ENCODE peak calls at places on chromosome 7, in seven cellular contexts. One of them, this sample, is unnamed.

GRCh38 chr7:124328774-124329173 is 295.9 kb upstream of the TMEM229A start:
- DNase-seq in activated CD8-positive, alpha-beta memory T cell treated with anti-CD3 and anti-CD28 coated beads, Interleukin-2, amount 50 U/mL, for 48 hours: no peak
- DNase-seq in pons: no peak
- DNase-seq in AG04450: no peak
- DNase-seq in stimulated activated CD8-positive, alpha-beta memory T cell treated with anti-CD3 and anti-CD28 coated beads, Interleukin-4, amount 100 ng/mL, for 24 hours: no peak
- DNase-seq in stimulated activated CD4-positive, alpha-beta T cell treated with anti-CD3 and anti-CD28 coated beads, Interleukin-1b, Interleukin-23, amount 100 ng/mL, for 24 hours: no peak
- DNase-seq in brain pericyte: no peak
- DNase-seq in this sample: no peak

GRCh38 chr7:102875700-102876192 is 37.1 kb upstream of the LRRC17 start:
- DNase-seq in activated CD8-positive, alpha-beta memory T cell treated with anti-CD3 and anti-CD28 coated beads, Interleukin-2, amount 50 U/mL, for 48 hours: peak; percentile 59
- DNase-seq in pons: no peak
- DNase-seq in AG04450: peak; percentile 96
- DNase-seq in stimulated activated CD8-positive, alpha-beta memory T cell treated with anti-CD3 and anti-CD28 coated beads, Interleukin-4, amount 100 ng/mL, for 24 hours: no peak
- DNase-seq in stimulated activated CD4-positive, alpha-beta T cell treated with anti-CD3 and anti-CD28 coated beads, Interleukin-1b, Interleukin-23, amount 100 ng/mL, for 24 hours: no peak
- DNase-seq in brain pericyte: peak; percentile 46
- DNase-seq in this sample: peak; percentile 91

GRCh38 chr7:122027058-122027457 is 117.0 kb downstream of the AASS start:
- DNase-seq in activated CD8-positive, alpha-beta memory T cell treated with anti-CD3 and anti-CD28 coated beads, Interleukin-2, amount 50 U/mL, for 48 hours: no peak
- DNase-seq in pons: no peak
- DNase-seq in AG04450: no peak
- DNase-seq in stimulated activated CD8-positive, alpha-beta memory T cell treated with anti-CD3 and anti-CD28 coated beads, Interleukin-4, amount 100 ng/mL, for 24 hours: no peak
- DNase-seq in stimulated activated CD4-positive, alpha-beta T cell treated with anti-CD3 and anti-CD28 coated beads, Interleukin-1b, Interleukin-23, amount 100 ng/mL, for 24 hours: no peak
- DNase-seq in brain pericyte: no peak
- DNase-seq in this sample: no peak

GRCh38 chr7:19213746-19214145 is 68.5 kb upstream of the FERD3L start:
- DNase-seq in activated CD8-positive, alpha-beta memory T cell treated with anti-CD3 and anti-CD28 coated beads, Interleukin-2, amount 50 U/mL, for 48 hours: no peak
- DNase-seq in pons: no peak
- DNase-seq in AG04450: no peak
- DNase-seq in stimulated activated CD8-positive, alpha-beta memory T cell treated with anti-CD3 and anti-CD28 coated beads, Interleukin-4, amount 100 ng/mL, for 24 hours: no peak
- DNase-seq in stimulated activated CD4-positive, alpha-beta T cell treated with anti-CD3 and anti-CD28 coated beads, Interleukin-1b, Interleukin-23, amount 100 ng/mL, for 24 hours: no peak
- DNase-seq in brain pericyte: no peak
- DNase-seq in this sample: no peak

GRCh38 chr7:27576360-27576944 is 86.2 kb downstream of the HIBADH start:
- DNase-seq in activated CD8-positive, alpha-beta memory T cell treated with anti-CD3 and anti-CD28 coated beads, Interleukin-2, amount 50 U/mL, for 48 hours: no peak
- DNase-seq in pons: peak; percentile 70
- DNase-seq in AG04450: peak; percentile 3
- DNase-seq in stimulated activated CD8-positive, alpha-beta memory T cell treated with anti-CD3 and anti-CD28 coated beads, Interleukin-4, amount 100 ng/mL, for 24 hours: no peak
- DNase-seq in stimulated activated CD4-positive, alpha-beta T cell treated with anti-CD3 and anti-CD28 coated beads, Interleukin-1b, Interleukin-23, amount 100 ng/mL, for 24 hours: no peak
- DNase-seq in brain pericyte: no peak
- DNase-seq in this sample: no peak

GRCh38 chr7:3065724-3066143 is 22.1 kb upstream of the CARD11 start:
- DNase-seq in activated CD8-positive, alpha-beta memory T cell treated with anti-CD3 and anti-CD28 coated beads, Interleukin-2, amount 50 U/mL, for 48 hours: peak; percentile 90
- DNase-seq in pons: no peak
- DNase-seq in AG04450: no peak
- DNase-seq in stimulated activated CD8-positive, alpha-beta memory T cell treated with anti-CD3 and anti-CD28 coated beads, Interleukin-4, amount 100 ng/mL, for 24 hours: no peak
- DNase-seq in stimulated activated CD4-positive, alpha-beta T cell treated with anti-CD3 and anti-CD28 coated beads, Interleukin-1b, Interleukin-23, amount 100 ng/mL, for 24 hours: peak; percentile 35
- DNase-seq in brain pericyte: no peak
- DNase-seq in this sample: no peak

GRCh38 chr7:8211725-8212096 is 50.3 kb downstream of the ICA1 start:
- DNase-seq in activated CD8-positive, alpha-beta memory T cell treated with anti-CD3 and anti-CD28 coated beads, Interleukin-2, amount 50 U/mL, for 48 hours: no peak
- DNase-seq in pons: no peak
- DNase-seq in AG04450: no peak
- DNase-seq in stimulated activated CD8-positive, alpha-beta memory T cell treated with anti-CD3 and anti-CD28 coated beads, Interleukin-4, amount 100 ng/mL, for 24 hours: no peak
- DNase-seq in stimulated activated CD4-positive, alpha-beta T cell treated with anti-CD3 and anti-CD28 coated beads, Interleukin-1b, Interleukin-23, amount 100 ng/mL, for 24 hours: no peak
- DNase-seq in brain pericyte: no peak
- DNase-seq in this sample: no peak

GRCh38 chr7:6278749-6279310 is 6.4 kb upstream of the CYTH3 start:
- DNase-seq in activated CD8-positive, alpha-beta memory T cell treated with anti-CD3 and anti-CD28 coated beads, Interleukin-2, amount 50 U/mL, for 48 hours: no peak
- DNase-seq in pons: no peak
- DNase-seq in AG04450: no peak
- DNase-seq in stimulated activated CD8-positive, alpha-beta memory T cell treated with anti-CD3 and anti-CD28 coated beads, Interleukin-4, amount 100 ng/mL, for 24 hours: no peak
- DNase-seq in stimulated activated CD4-positive, alpha-beta T cell treated with anti-CD3 and anti-CD28 coated beads, Interleukin-1b, Interleukin-23, amount 100 ng/mL, for 24 hours: no peak
- DNase-seq in brain pericyte: no peak
- DNase-seq in this sample: no peak

GRCh38 chr7:72109566-72109965 is 302.6 kb downstream of the CALN1 start:
- DNase-seq in activated CD8-positive, alpha-beta memory T cell treated with anti-CD3 and anti-CD28 coated beads, Interleukin-2, amount 50 U/mL, for 48 hours: no peak
- DNase-seq in pons: no peak
- DNase-seq in AG04450: no peak
- DNase-seq in stimulated activated CD8-positive, alpha-beta memory T cell treated with anti-CD3 and anti-CD28 coated beads, Interleukin-4, amount 100 ng/mL, for 24 hours: no peak
- DNase-seq in stimulated activated CD4-positive, alpha-beta T cell treated with anti-CD3 and anti-CD28 coated beads, Interleukin-1b, Interleukin-23, amount 100 ng/mL, for 24 hours: no peak
- DNase-seq in brain pericyte: no peak
- DNase-seq in this sample: no peak

GRCh38 chr7:55546826-55547225 is 25.5 kb downstream of the VOPP1 start:
- DNase-seq in activated CD8-positive, alpha-beta memory T cell treated with anti-CD3 and anti-CD28 coated beads, Interleukin-2, amount 50 U/mL, for 48 hours: no peak
- DNase-seq in pons: peak; percentile 66
- DNase-seq in AG04450: no peak
- DNase-seq in stimulated activated CD8-positive, alpha-beta memory T cell treated with anti-CD3 and anti-CD28 coated beads, Interleukin-4, amount 100 ng/mL, for 24 hours: peak; percentile 18
- DNase-seq in stimulated activated CD4-positive, alpha-beta T cell treated with anti-CD3 and anti-CD28 coated beads, Interleukin-1b, Interleukin-23, amount 100 ng/mL, for 24 hours: no peak
- DNase-seq in brain pericyte: no peak
- DNase-seq in this sample: peak; percentile 47

GRCh38 chr7:83849135-83849534 is 200.2 kb upstream of the SEMA3E start:
- DNase-seq in activated CD8-positive, alpha-beta memory T cell treated with anti-CD3 and anti-CD28 coated beads, Interleukin-2, amount 50 U/mL, for 48 hours: no peak
- DNase-seq in pons: no peak
- DNase-seq in AG04450: no peak
- DNase-seq in stimulated activated CD8-positive, alpha-beta memory T cell treated with anti-CD3 and anti-CD28 coated beads, Interleukin-4, amount 100 ng/mL, for 24 hours: no peak
- DNase-seq in stimulated activated CD4-positive, alpha-beta T cell treated with anti-CD3 and anti-CD28 coated beads, Interleukin-1b, Interleukin-23, amount 100 ng/mL, for 24 hours: no peak
- DNase-seq in brain pericyte: no peak
- DNase-seq in this sample: no peak

GRCh38 chr7:26900283-26900682 is 35.9 kb upstream of the SKAP2 start:
- DNase-seq in activated CD8-positive, alpha-beta memory T cell treated with anti-CD3 and anti-CD28 coated beads, Interleukin-2, amount 50 U/mL, for 48 hours: no peak
- DNase-seq in pons: peak; percentile 2
- DNase-seq in AG04450: no peak
- DNase-seq in stimulated activated CD8-positive, alpha-beta memory T cell treated with anti-CD3 and anti-CD28 coated beads, Interleukin-4, amount 100 ng/mL, for 24 hours: no peak
- DNase-seq in stimulated activated CD4-positive, alpha-beta T cell treated with anti-CD3 and anti-CD28 coated beads, Interleukin-1b, Interleukin-23, amount 100 ng/mL, for 24 hours: no peak
- DNase-seq in brain pericyte: no peak
- DNase-seq in this sample: no peak

This sample was measured in pulmonary artery endothelial cell.